ENCODE peak calls at places on chromosomes 1 and 21, in seven cellular contexts. L is neural progenitor cell, P is ovary, Q is colonic mucosa, I is spleen, W is Karpas-422, F is neuronal stem cell. O is an unnamed sample. For H3K9me3, the result is how much of the 10 kb centered on the place peaks cover.

GRCh38 chr1:94154989-94155388 is 34.0 kb upstream of the ABCA4 start:
- DNase-seq in I (no peak), F (no peak), Q (no peak), L (no peak), P (no peak), W (no peak), O (no peak)

GRCh38 chr1:222040163-222040900 is 298.4 kb upstream of the DUSP10 start:
- DNase-seq in P (no peak), Q (no peak), L (no peak), F (no peak), W (no peak), I (no peak), O (no peak)

GRCh38 chr1:57848406-57848805 is 424.5 kb upstream of the DAB1 start:
- DNase-seq in F (no peak), I (no peak), L (no peak), P (no peak), Q (no peak), W (no peak), O (no peak)

GRCh38 chr1:233614173-233614742 is 352 bp downstream of the KCNK1 start:
- DNase-seq in I (no peak), Q (peak), L (peak), W (no peak), F (peak), P (peak), O (peak)

GRCh38 chr1:2535455-2535854 is 5.4 kb upstream of the HES5 start:
- DNase-seq in L (peak), P (no peak), W (no peak), F (no peak), Q (no peak), I (no peak), O (no peak)

GRCh38 chr1:108503062-108503740 is 53.1 kb downstream of the NBPF6 start:
- DNase-seq in W (no peak), F (peak), Q (no peak), P (no peak), L (peak), I (no peak), O (no peak)

GRCh38 chr1:204870165-204870912 is at the start of gene NFASC:
- DNase-seq in Q (no peak), L (no peak), F (no peak), I (no peak), P (peak), W (no peak), O (no peak)

GRCh38 chr1:91791103-91791502 is 94.8 kb downstream of the TGFBR3 start:
- DNase-seq in F (peak), Q (no peak), W (no peak), L (peak), P (no peak), I (no peak), O (no peak)

GRCh38 chr1:67840449-67840848 is 7.2 kb upstream of the GNG12 start:
- DNase-seq in Q (no peak), L (no peak), W (no peak), I (no peak), P (no peak), F (no peak), O (no peak)

GRCh38 chr21:42013338-42013737 is 3.2 kb upstream of the ZBTB21 start:
- DNase-seq in P (no peak), L (no peak), I (no peak), Q (no peak), W (no peak), F (no peak), O (no peak)

GRCh38 chr1:151693057-151693651 is 23.4 kb downstream of the CELF3 start:
- DNase-seq in L (peak), Q (peak), P (no peak), W (peak), F (no peak), I (no peak), O (no peak)

GRCh38 chr1:51482881-51483280 is 36.2 kb downstream of the EPS15 start:
- DNase-seq in I (no peak), L (no peak), Q (no peak), P (no peak), F (no peak), W (no peak), O (no peak)

GRCh38 chr1:113567427-113567826 is 177.1 kb downstream of the MAGI3 start:
- DNase-seq in Q (no peak), W (no peak), L (no peak), I (no peak), F (no peak), P (no peak), O (no peak)

GRCh38 chr1:147171399-147172167 is 687 bp downstream of the PRKAB2 start:
- DNase-seq in W (peak), F (no peak), P (no peak), I (no peak), Q (no peak), L (peak), O (no peak)

GRCh38 chr1:116128669-116129068 is 17.5 kb downstream of the MAB21L3 start:
- DNase-seq in L (no peak), I (no peak), F (no peak), P (no peak), Q (no peak), W (no peak), O (no peak)

GRCh38 chr1:203444077-203444683 is 31.4 kb upstream of the PRELP start:
- DNase-seq in W (no peak), F (no peak), P (no peak), L (no peak), I (no peak), Q (no peak), O (no peak)

GRCh38 chr1:3907621-3908165 is 7.6 kb upstream of the C1orf174 start:
- DNase-seq in I (peak), L (no peak), P (no peak), Q (no peak), F (no peak), W (peak), O (no peak)

GRCh38 chr1:167206166-167206835 is 14.4 kb upstream of the POU2F1 start:
- DNase-seq in L (no peak), W (no peak), F (no peak), I (no peak), P (no peak), Q (no peak), O (no peak)

DNA sequence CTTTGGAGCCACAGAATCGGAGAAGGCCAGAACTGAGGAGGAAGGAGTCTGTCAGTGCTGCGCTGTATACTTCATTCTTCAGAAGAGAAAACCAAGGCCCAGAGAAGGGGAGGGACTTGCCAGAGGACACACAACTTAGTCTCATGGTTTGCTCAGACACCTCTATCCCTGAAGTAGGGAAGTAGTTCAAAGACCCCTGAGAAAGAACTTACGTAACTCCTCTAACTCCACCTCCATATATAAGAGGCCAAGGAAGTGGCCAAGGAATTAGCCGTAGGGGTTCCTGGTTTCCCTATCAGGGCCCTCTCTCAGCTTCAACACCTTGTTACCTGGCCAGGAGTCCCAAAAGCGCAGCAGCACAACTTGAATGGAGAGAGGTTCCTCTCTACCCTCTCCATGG is 580 bp upstream of the NECTIN4 start:
- DNase-seq in F (no peak), W (no peak), Q (no peak), L (no peak), I (no peak), P (no peak), O (no peak)
- H3K4me3 ChIP-seq in F (no peak), W (no peak), Q (no peak), L (no peak), I (no peak), P (no peak), O (no peak)

GRCh38 chr21:44741921-44742320 is 30.5 kb upstream of the TSPEAR start:
- DNase-seq in W (no peak), I (no peak), L (no peak), Q (no peak), P (no peak), F (no peak), O (no peak)

GRCh38 chr21:44738621-44739020 is 27.2 kb upstream of the TSPEAR start:
- DNase-seq in I (no peak), W (no peak), L (no peak), P (no peak), Q (no peak), F (no peak), O (no peak)

GRCh38 chr21:44740721-44741120 is 29.3 kb upstream of the TSPEAR start:
- DNase-seq in P (no peak), F (no peak), Q (no peak), L (no peak), I (no peak), W (no peak), O (no peak)

GRCh38 chr21:44737706-44738354 is 26.5 kb upstream of the TSPEAR start:
- DNase-seq in P (no peak), Q (no peak), L (peak), F (peak), W (no peak), I (no peak), O (no peak)

DNA sequence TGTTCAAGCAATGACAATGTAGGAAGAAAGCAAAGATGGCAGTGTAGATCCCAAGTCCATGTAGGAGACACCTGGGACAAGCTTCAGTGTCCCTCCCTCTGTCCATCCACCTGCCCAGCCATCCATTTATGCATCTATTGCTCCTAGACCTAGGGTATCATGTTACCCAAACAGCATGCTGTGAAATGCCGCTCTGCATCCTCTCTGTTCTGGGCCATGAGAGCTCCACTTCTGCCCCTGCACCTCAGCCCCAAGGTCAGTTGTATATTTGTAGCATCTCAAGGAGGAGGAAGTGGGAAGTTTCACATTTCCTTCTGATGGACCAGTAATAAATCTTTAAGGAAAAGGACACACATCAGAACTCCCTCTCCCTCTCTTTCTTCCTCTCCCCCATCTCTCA is 27.9 kb upstream of the TSPEAR start:
- DNase-seq in Q (no peak), I (no peak), L (no peak), W (no peak), F (no peak), P (no peak), O (no peak)
- H3K9me3 ChIP-seq in Q (under half), I (under half), L (under half), W (under half), F (under half), P (under half), O (under half)

GRCh38 chr21:37281993-37282392 is 14.9 kb upstream of the VPS26C start:
- DNase-seq in F (no peak), L (peak), P (no peak), Q (no peak), W (no peak), I (no peak), O (no peak)

GRCh38 chr21:37276377-37276776 is 9.2 kb upstream of the VPS26C start:
- DNase-seq in F (no peak), W (no peak), L (no peak), I (no peak), P (no peak), Q (no peak), O (no peak)

GRCh38 chr21:37278199-37278598 is 11.1 kb upstream of the VPS26C start:
- DNase-seq in I (no peak), L (no peak), W (peak), F (no peak), P (no peak), Q (no peak), O (no peak)

GRCh38 chr21:37281579-37281978 is 14.4 kb upstream of the VPS26C start:
- DNase-seq in W (no peak), F (no peak), P (no peak), Q (no peak), I (no peak), L (no peak), O (no peak)
- H3K4me3 ChIP-seq in W (no peak), F (no peak), P (no peak), Q (no peak), I (no peak), L (no peak), O (no peak)

GRCh38 chr1:8599813-8600212 is 217.6 kb downstream of the RERE start:
- DNase-seq in W (no peak), I (no peak), P (no peak), Q (peak), F (no peak), L (no peak), O (no peak)
- H3K9me3 ChIP-seq in W (under half), I (under half), P (under half), Q (under half), F (under half), L (under half), O (under half)

GRCh38 chr1:32813941-32814739 is 3.0 kb downstream of the YARS1 start:
- DNase-seq in F (no peak), L (no peak), W (no peak), I (no peak), Q (no peak), P (peak), O (no peak)
- H3K4me3 ChIP-seq in F (no peak), L (no peak), W (no peak), I (no peak), Q (no peak), P (no peak), O (no peak)

DNA sequence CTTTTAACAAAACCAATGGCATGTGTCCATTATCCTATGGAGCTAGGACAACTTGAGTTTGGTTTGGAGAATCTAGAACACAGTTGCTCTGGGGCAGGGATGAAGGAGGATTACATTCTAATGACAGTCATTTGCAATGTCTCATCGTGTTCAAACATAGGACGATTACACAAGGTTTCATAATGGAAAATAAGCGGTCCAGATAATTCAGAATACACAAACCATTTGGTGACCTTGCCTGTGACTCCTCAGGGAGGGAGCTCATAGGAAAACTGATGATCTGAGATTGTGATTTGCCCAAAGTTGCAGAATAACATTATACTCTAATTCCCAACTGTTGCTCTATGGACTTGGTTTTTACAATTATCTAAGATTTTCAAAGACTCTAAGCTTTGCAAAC is 27.6 kb upstream of the RGL1 start:
- DNase-seq in P (no peak), W (no peak), F (no peak), I (no peak), L (no peak), Q (no peak), O (no peak)
- H3K9me3 ChIP-seq in P (under half), W (under half), F (under half), I (under half), L (under half), Q (under half), O (under half)